ENCODE peak calls at places on chromosome 22, in nine cellular contexts. W is foreskin fibroblast; I is activated gamma-delta T cell; E is EH; J is MM.1S; Q is central memory CD8-positive, alpha-beta T cell; S is mucosa of descending colon; B is EL; P is endothelial cell of umbilical vein. R is an unnamed sample.

GRCh38 chr22:48338793-48339705 is 1488.6 kb downstream of the BRD1 start:
- DNase-seq in P (no peak), I (no peak), E (no peak), J (no peak), B (no peak), S (no peak), Q (no peak), W (no peak), R (no peak)

GRCh38 chr22:29202231-29203192 is 3.2 kb upstream of the EMID1 start:
- DNase-seq in E (peak; percentile 30), I (no peak), Q (peak; percentile 42), S (peak; percentile 64), P (peak; percentile 26), W (no peak), J (peak; percentile 99), B (no peak), R (no peak)

GRCh38 chr22:19657252-19658056 is 56.8 kb upstream of the SEPTIN5 start:
- DNase-seq in E (no peak), I (no peak), W (no peak), S (no peak), Q (no peak), P (no peak), J (no peak), B (no peak), R (no peak)

GRCh38 chr22:27420817-27421361 is 380.7 kb downstream of the MN1 start:
- DNase-seq in I (no peak), B (peak; percentile 92), Q (no peak), P (peak; percentile 98), J (no peak), S (peak; percentile 50), W (peak; percentile 88), E (peak; percentile 96), R (peak; percentile 6)

GRCh38 chr22:49156662-49157285 is 670.9 kb downstream of the BRD1 start:
- DNase-seq in Q (no peak), B (no peak), J (no peak), S (peak; percentile 60), I (no peak), P (no peak), E (no peak), W (no peak), R (no peak)

GRCh38 chr22:23370251-23370650 is 189.9 kb downstream of the BCR start:
- DNase-seq in J (no peak), Q (no peak), W (no peak), B (no peak), I (no peak), S (no peak), P (no peak), E (no peak), R (no peak)

GRCh38 chr22:27918351-27919221 is 470 bp downstream of the PITPNB start:
- DNase-seq in W (peak; percentile 18), J (peak; percentile 39), S (peak; percentile 73), P (peak; percentile 63), B (peak; percentile 67), E (peak; percentile 62), Q (peak; percentile 18), I (peak; percentile 47), R (no peak)

GRCh38 chr22:47460870-47461269 is 698.4 kb downstream of the TBC1D22A start:
- DNase-seq in Q (no peak), I (no peak), J (no peak), W (no peak), B (no peak), P (no peak), E (no peak), S (no peak), R (no peak)

GRCh38 chr22:39283312-39284141 is 35.9 kb downstream of the RPL3 start:
- DNase-seq in W (no peak), B (peak; percentile 92), S (no peak), J (no peak), P (peak; percentile 91), I (no peak), Q (no peak), E (peak; percentile 47), R (no peak)

GRCh38 chr22:47620391-47620790 is 857.9 kb downstream of the TBC1D22A start:
- DNase-seq in W (no peak), J (no peak), S (no peak), Q (no peak), B (no peak), I (no peak), P (no peak), E (no peak), R (no peak)

GRCh38 chr22:47237890-47238480 is 475.5 kb downstream of the TBC1D22A start:
- DNase-seq in B (no peak), P (no peak), Q (no peak), I (no peak), S (no peak), W (no peak), J (no peak), E (no peak), R (no peak)

GRCh38 chr22:46023558-46023981 is 46.6 kb upstream of the WNT7B start:
- DNase-seq in B (peak; percentile 64), W (no peak), S (peak; percentile 25), P (peak; percentile 40), J (no peak), E (peak; percentile 71), Q (no peak), I (no peak), R (no peak)

GRCh38 chr22:26852176-26852575 is 194.8 kb downstream of the MIAT start:
- DNase-seq in W (no peak), I (no peak), J (no peak), Q (no peak), E (no peak), P (no peak), B (no peak), S (no peak), R (no peak)

GRCh38 chr22:26330971-26331625 is 98.0 kb upstream of the ASPHD2 start:
- DNase-seq in S (peak; percentile 44), P (peak; percentile 37), I (no peak), W (peak; percentile 20), Q (peak; percentile 21), B (peak; percentile 50), J (peak; percentile 56), E (peak; percentile 60), R (peak; percentile 3)

GRCh38 chr22:46036558-46037408 is 59.8 kb upstream of the WNT7B start:
- DNase-seq in E (peak; percentile 36), P (peak; percentile 50), S (peak; percentile 56), I (no peak), W (no peak), J (peak; percentile 78), Q (peak; percentile 44), B (peak; percentile 37), R (no peak)

GRCh38 chr22:46137218-46137766 is 13.0 kb upstream of the PPARA start:
- DNase-seq in S (no peak), W (no peak), J (no peak), I (no peak), Q (no peak), P (no peak), B (no peak), E (no peak), R (no peak)

GRCh38 chr22:50730941-50731661 is 6.9 kb upstream of the ACR start:
- DNase-seq in I (no peak), Q (no peak), P (no peak), J (no peak), W (no peak), S (peak; percentile 34), B (no peak), E (no peak), R (no peak)

GRCh38 chr22:24516301-24516737 is 21.2 kb downstream of the UPB1 start:
- DNase-seq in I (no peak), B (peak; percentile 92), S (no peak), P (no peak), W (peak; percentile 71), Q (no peak), E (peak; percentile 95), J (no peak), R (peak; percentile 67)

GRCh38 chr22:20448630-20449029 is 11.0 kb upstream of the SCARF2 start:
- DNase-seq in B (no peak), E (peak; percentile 50), Q (no peak), S (no peak), J (no peak), I (no peak), W (no peak), P (no peak), R (no peak)

GRCh38 chr22:46674906-46675305 is 54.7 kb downstream of the GRAMD4 start:
- DNase-seq in B (no peak), Q (no peak), J (no peak), I (no peak), P (no peak), E (no peak), S (no peak), W (no peak), R (no peak)

GRCh38 chr22:46777609-46777970 is 15.1 kb downstream of the TBC1D22A start:
- DNase-seq in P (no peak), I (no peak), S (no peak), E (no peak), J (no peak), B (no peak), W (no peak), Q (no peak), R (no peak)

GRCh38 chr22:44393066-44393465 is 80.3 kb upstream of the SHISAL1 start:
- DNase-seq in Q (no peak), E (no peak), S (peak; percentile 4), W (no peak), B (no peak), I (no peak), P (no peak), J (no peak), R (no peak)

GRCh38 chr22:18954333-18954732 is 18.2 kb upstream of the PRODH start:
- DNase-seq in J (peak; percentile 48), W (peak; percentile 28), I (peak; percentile 31), P (peak; percentile 46), B (peak; percentile 48), S (peak; percentile 75), Q (peak; percentile 26), E (peak; percentile 57), R (no peak)

GRCh38 chr22:48224332-48224731 is 1461.9 kb downstream of the TBC1D22A start:
- DNase-seq in S (no peak), E (no peak), Q (peak; percentile 5), P (no peak), B (no peak), J (no peak), I (no peak), W (no peak), R (no peak)

GRCh38 chr22:23079814-23080521 is 9.6 kb downstream of the GNAZ start:
- DNase-seq in J (no peak), S (no peak), I (no peak), W (no peak), B (no peak), E (no peak), P (no peak), Q (no peak), R (no peak)

GRCh38 chr22:44594951-44595350 is 96.9 kb upstream of the RTL6 start:
- DNase-seq in I (no peak), Q (no peak), W (no peak), J (no peak), S (no peak), P (no peak), E (no peak), B (no peak), R (no peak)

GRCh38 chr22:45994516-45995404 is 17.8 kb upstream of the WNT7B start:
- DNase-seq in P (peak; percentile 55), S (peak; percentile 91), E (peak; percentile 77), B (peak; percentile 73), I (no peak), W (peak; percentile 51), J (peak; percentile 39), Q (peak; percentile 66), R (no peak)

GRCh38 chr22:34161724-34162123 is 241.4 kb upstream of the LARGE1 start:
- DNase-seq in B (no peak), S (no peak), P (no peak), W (no peak), J (no peak), Q (no peak), I (no peak), E (no peak), R (no peak)

GRCh38 chr22:44395116-44396005 is 82.6 kb upstream of the SHISAL1 start:
- DNase-seq in S (peak; percentile 18), P (no peak), J (no peak), E (no peak), B (no peak), W (no peak), Q (no peak), I (no peak), R (no peak)

GRCh38 chr22:45268167-45268957 is 16.4 kb upstream of the UPK3A start:
- DNase-seq in J (no peak), E (peak; percentile 36), B (peak; percentile 23), W (no peak), S (peak; percentile 65), P (peak; percentile 14), I (no peak), Q (no peak), R (no peak)

GRCh38 chr22:32776397-32776796 is 25.1 kb upstream of the TIMP3 start:
- DNase-seq in P (no peak), S (no peak), W (no peak), Q (no peak), J (no peak), E (no peak), I (no peak), B (no peak), R (no peak)